ENCODE peak calls at places on chromosomes 4 and X, in nine cellular contexts. M is GM12892, P is ovary, K is spleen, S is adrenal gland, X is K562, O is testis, T is transverse colon, R is tibial nerve. Q is an unnamed sample.

GRCh38 chr4:53465891-53466290 is 88.5 kb downstream of the FIP1L1 start:
- DNase-seq in M (no peak), P (no peak), K (no peak), S (no peak), X (no peak), O (no peak), T (no peak), R (no peak), Q (no peak)

GRCh38 chr4:173334891-173335754 is 965 bp upstream of the HMGB2 start:
- DNase-seq in M (peak; percentile 50), P (peak; percentile 78), K (peak; percentile 90), S (peak; percentile 63), X (peak; percentile 90), O (peak; percentile 65), T (peak; percentile 75), R (peak; percentile 26), Q (peak; percentile 63)

GRCh38 chr4:155667538-155668511 is 1.2 kb downstream of the GUCY1A1 start:
- DNase-seq in M (peak; percentile 5), P (peak; percentile 34), K (peak; percentile 82), S (no peak), X (no peak), O (peak; percentile 46), T (peak; percentile 35), R (no peak), Q (peak; percentile 14)

GRCh38 chrX:138986235-138986634 is 274.7 kb upstream of the FGF13 start:
- DNase-seq in M (no peak), P (no peak), K (no peak), S (no peak), X (no peak), O (no peak), T (no peak), R (no peak), Q (no peak)

GRCh38 chrX:74080165-74080564 is 223.8 kb upstream of the ZCCHC13 start:
- DNase-seq in M (no peak), P (no peak), K (no peak), S (no peak), X (no peak), O (no peak), T (no peak), R (no peak), Q (no peak)

GRCh38 chr4:168514249-168514852 is 17.5 kb downstream of the PALLD start:
- DNase-seq in M (no peak), P (no peak), K (no peak), S (no peak), X (no peak), O (no peak), T (no peak), R (no peak), Q (no peak)

GRCh38 chr4:156476359-156476758 is 495.2 kb downstream of the PDGFC start:
- DNase-seq in M (no peak), P (no peak), K (no peak), S (no peak), X (no peak), O (no peak), T (no peak), R (no peak), Q (peak; percentile 30)

GRCh38 chr4:173125216-173125812 is 43.3 kb upstream of the GALNT7 start:
- DNase-seq in M (no peak), P (no peak), K (no peak), S (no peak), X (no peak), O (no peak), T (no peak), R (no peak), Q (no peak)

GRCh38 chr4:122826000-122826595 is 533 bp upstream of the FGF2 start:
- DNase-seq in M (no peak), P (no peak), K (no peak), S (no peak), X (no peak), O (no peak), T (no peak), R (no peak), Q (no peak)

GRCh38 chr4:151029537-151029936 is 14.5 kb upstream of the LRBA start:
- DNase-seq in M (no peak), P (no peak), K (no peak), S (no peak), X (no peak), O (no peak), T (no peak), R (no peak), Q (no peak)

GRCh38 chrX:21972721-21973120 is 32.2 kb downstream of the SMS start:
- DNase-seq in M (no peak), P (no peak), K (no peak), S (no peak), X (no peak), O (no peak), T (no peak), R (no peak), Q (no peak)

GRCh38 chrX:24190500-24191156 is 41.1 kb downstream of the ZFX start:
- DNase-seq in M (no peak), P (no peak), K (no peak), S (peak; percentile 12), X (no peak), O (no peak), T (no peak), R (no peak), Q (no peak)

GRCh38 chr4:70530997-70531396 is 12.6 kb downstream of the AMTN start:
- DNase-seq in M (no peak), P (no peak), K (no peak), S (no peak), X (no peak), O (no peak), T (no peak), R (no peak), Q (no peak)

GRCh38 chr4:129355529-129355928 is 259.6 kb downstream of the C4orf33 start:
- DNase-seq in M (no peak), P (no peak), K (no peak), S (no peak), X (no peak), O (no peak), T (no peak), R (no peak), Q (peak; percentile 4)

GRCh38 chrX:102085706-102086105 is 39.8 kb upstream of the TCEAL2 start:
- DNase-seq in M (no peak), P (no peak), K (no peak), S (peak; percentile 1), X (no peak), O (no peak), T (no peak), R (no peak), Q (no peak)

GRCh38 chr4:10926025-10926424 is 241.5 kb upstream of the CLNK start:
- DNase-seq in M (no peak), P (no peak), K (no peak), S (no peak), X (no peak), O (no peak), T (no peak), R (no peak), Q (peak; percentile 7)

DNA sequence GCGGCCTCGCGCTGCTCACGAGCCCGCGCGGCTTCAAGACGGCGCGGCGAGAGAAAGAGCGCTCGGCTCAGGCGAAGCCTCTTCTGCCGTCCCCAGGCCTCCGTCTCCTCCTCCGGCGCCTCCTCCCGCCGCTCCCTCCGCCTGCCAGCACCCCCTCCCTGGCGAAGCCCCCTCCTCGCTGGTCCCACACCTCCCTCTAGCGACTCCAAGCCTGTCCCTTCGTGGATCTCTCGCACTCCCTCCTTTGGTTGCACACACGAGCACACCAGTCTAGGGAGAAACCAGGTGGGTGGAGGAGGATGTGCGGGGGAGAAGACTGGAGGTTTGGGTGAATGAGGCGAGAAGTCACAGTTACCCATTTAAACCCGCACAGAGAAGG is at the start of gene CAMK2D:
- DNase-seq in M (peak; percentile 39), P (peak; percentile 89), K (peak; percentile 95), S (peak; percentile 80), X (no peak), O (peak; percentile 94), T (peak; percentile 90), R (peak; percentile 66), Q (peak; percentile 28)
- TF ChIP-seq POLR2A in M (no peak), P (peak; percentile 45), K (no peak), S (peak; percentile 15), X (no peak), O (no peak), T (no peak), R (peak; percentile 37), Q (peak; percentile 49)

DNA sequence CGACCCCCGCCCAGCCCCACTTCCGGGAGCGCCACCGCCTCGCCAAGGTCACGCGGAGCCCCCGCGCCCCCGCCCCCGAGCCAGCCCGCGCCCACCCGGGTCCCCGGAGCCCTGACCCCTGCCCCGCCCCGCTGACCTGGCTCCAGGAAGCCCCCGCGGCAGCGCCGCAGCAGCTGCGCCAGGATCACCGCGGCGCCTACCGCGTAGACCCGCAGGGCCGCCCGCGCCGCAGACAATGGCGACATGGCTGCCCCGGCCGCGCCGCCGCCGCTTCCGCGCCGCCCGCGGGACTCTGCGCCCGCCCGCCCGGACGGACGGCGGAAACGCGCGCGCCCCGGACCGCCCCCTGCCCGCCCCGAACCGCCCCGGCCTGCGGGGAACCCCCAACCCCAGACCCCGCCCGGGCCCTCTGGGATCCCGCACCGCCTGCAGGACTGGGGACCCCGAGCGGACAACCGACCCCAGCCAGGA is at the start of the genes DHRSX and ZBED1:
- DNase-seq in M (peak; percentile 77), P (peak; percentile 65), K (peak; percentile 93), S (peak; percentile 34), X (peak; percentile 83), O (no peak), T (peak; percentile 48), R (no peak), Q (peak; percentile 28)
- TF ChIP-seq POLR2A in M (peak; percentile 81), P (no peak), K (no peak), S (peak; percentile 39), X (no peak), O (no peak), T (no peak), R (no peak), Q (peak; percentile 71)

GRCh38 chr4:182895791-182896292 is 21.3 kb downstream of the DCTD start:
- DNase-seq in M (no peak), P (no peak), K (peak; percentile 35), S (no peak), X (no peak), O (no peak), T (peak; percentile 12), R (no peak), Q (no peak)
- TF ChIP-seq POLR2A in M (no peak), P (no peak), K (no peak), S (no peak), X (no peak), O (no peak), T (no peak), R (no peak), Q (no peak)

GRCh38 chrX:118726887-118727685 is at the start of gene IL13RA1:
- DNase-seq in M (peak; percentile 23), P (peak; percentile 85), K (peak; percentile 89), S (peak; percentile 89), X (peak; percentile 88), O (peak; percentile 73), T (peak; percentile 85), R (peak; percentile 63), Q (peak; percentile 69)

GRCh38 chrX:118730500-118731247 is 3.3 kb downstream of the IL13RA1 start:
- DNase-seq in M (no peak), P (no peak), K (no peak), S (peak; percentile 6), X (no peak), O (no peak), T (no peak), R (no peak), Q (no peak)

GRCh38 chrX:118724775-118725174 is 2.6 kb upstream of the IL13RA1 start:
- DNase-seq in M (no peak), P (no peak), K (no peak), S (peak; percentile 4), X (peak; percentile 17), O (no peak), T (no peak), R (no peak), Q (peak; percentile 35)

GRCh38 chrX:118729043-118729652 is 1.7 kb downstream of the IL13RA1 start:
- DNase-seq in M (no peak), P (no peak), K (no peak), S (no peak), X (no peak), O (no peak), T (no peak), R (no peak), Q (no peak)

GRCh38 chrX:118727686-118728339 is 407 bp downstream of the IL13RA1 start:
- DNase-seq in M (no peak), P (peak; percentile 68), K (peak; percentile 83), S (peak; percentile 65), X (no peak), O (peak; percentile 35), T (peak; percentile 46), R (no peak), Q (no peak)
- TF ChIP-seq POLR2A in M (no peak), P (no peak), K (no peak), S (no peak), X (no peak), O (no peak), T (peak; percentile 41), R (no peak), Q (no peak)

Q was measured in H54.